ENCODE peak calls at places on chromosomes 16 and 17, in nine cellular contexts. G is activated B cell treated with CpG ODN at 0.5 μM for 24 hours, V is IMR-90, R is uterus, S is neural crest cell, I is psoas muscle, Y is endodermal cell, U is mucosa of descending colon, J is brain microvascular endothelial cell. K is an unnamed sample.

GRCh38 chr17:2711608-2712299 is at the start of gene CLUH:
- DNase-seq in J (peak), V (peak), Y (peak), U (peak), G (peak), R (peak), I (peak), S (peak), K (peak)

GRCh38 chr17:81397314-81398169 is 2.3 kb downstream of the BAHCC1 start:
- DNase-seq in S (peak), J (no peak), V (peak), U (no peak), Y (peak), I (peak), R (no peak), G (no peak), K (peak)

GRCh38 chr16:78252757-78253156 is 153.3 kb downstream of the WWOX start:
- DNase-seq in J (no peak), S (no peak), R (no peak), V (no peak), I (no peak), U (no peak), Y (no peak), G (no peak), K (no peak)

GRCh38 chr16:89261691-89262563 is 44.4 kb downstream of the ZNF778 start:
- DNase-seq in J (no peak), V (peak), Y (no peak), R (no peak), G (no peak), S (no peak), I (no peak), U (no peak), K (peak)

GRCh38 chr17:51050291-51051033 is 70.2 kb downstream of the SPAG9 start:
- DNase-seq in V (no peak), U (no peak), G (no peak), S (no peak), R (no peak), J (no peak), I (no peak), Y (no peak), K (no peak)

GRCh38 chr16:1181715-1182671 is 29.1 kb downstream of the CACNA1H start:
- DNase-seq in J (peak), R (peak), G (no peak), U (peak), Y (no peak), V (peak), S (no peak), I (peak), K (peak)

GRCh38 chr17:9487406-9487805 is 88.2 kb downstream of the STX8 start:
- DNase-seq in V (no peak), U (no peak), R (no peak), S (no peak), I (no peak), J (no peak), Y (no peak), G (no peak), K (no peak)

GRCh38 chr17:16351831-16352230 is 1.4 kb downstream of the CENPV start:
- DNase-seq in G (no peak), R (no peak), Y (no peak), S (no peak), J (peak), V (peak), I (no peak), U (no peak), K (peak)

GRCh38 chr17:3683054-3683511 is 12.9 kb downstream of the P2RX5 start:
- DNase-seq in S (peak), V (no peak), R (no peak), I (no peak), U (no peak), Y (peak), J (no peak), G (peak), K (no peak)

GRCh38 chr16:47927330-47927729 is 228.5 kb downstream of the ABCC12 start:
- DNase-seq in S (no peak), Y (no peak), U (no peak), J (no peak), G (no peak), R (no peak), V (peak), I (no peak), K (no peak)

GRCh38 chr16:17224859-17225258 is 245.9 kb downstream of the XYLT1 start:
- DNase-seq in I (peak), Y (no peak), G (no peak), V (peak), U (no peak), J (no peak), R (peak), S (no peak), K (peak)

GRCh38 chr17:78415821-78416301 is 37.4 kb downstream of the PGS1 start:
- DNase-seq in V (peak), U (no peak), S (no peak), J (no peak), Y (no peak), G (no peak), I (no peak), R (no peak), K (no peak)

GRCh38 chr16:19660432-19660831 is 57.6 kb downstream of the KNOP1 start:
- DNase-seq in J (no peak), Y (no peak), I (no peak), U (no peak), S (no peak), G (no peak), R (no peak), V (peak), K (no peak)

GRCh38 chr17:51873302-51873701 is 285.2 kb downstream of the CA10 start:
- DNase-seq in G (no peak), V (no peak), S (no peak), Y (peak), R (no peak), U (no peak), I (no peak), J (no peak), K (no peak)

GRCh38 chr17:59856859-59857794 is 35.6 kb downstream of the TUBD1 start:
- DNase-seq in S (no peak), J (no peak), I (no peak), V (no peak), Y (peak), R (no peak), G (no peak), U (no peak), K (no peak)

GRCh38 chr17:37430051-37430591 is 23.4 kb downstream of the TADA2A start:
- DNase-seq in V (peak), I (no peak), R (no peak), G (no peak), S (no peak), J (no peak), Y (no peak), U (no peak), K (peak)

GRCh38 chr17:35890774-35891155 is 10.6 kb upstream of the CCL5 start:
- DNase-seq in U (peak), Y (peak), I (no peak), R (no peak), J (no peak), G (no peak), S (no peak), V (no peak), K (no peak)

GRCh38 chr17:78583091-78583490 is 5.9 kb upstream of the DNAH17 start:
- DNase-seq in Y (peak), S (no peak), G (no peak), U (no peak), I (no peak), V (no peak), R (no peak), J (peak), K (no peak)

GRCh38 chr16:50323335-50324011 is 45.3 kb downstream of the BRD7 start:
- DNase-seq in U (no peak), G (no peak), Y (no peak), R (peak), J (peak), I (no peak), S (no peak), V (peak), K (peak)

GRCh38 chr17:12990041-12990808 is 27.6 kb downstream of the ELAC2 start:
- DNase-seq in U (no peak), I (no peak), R (no peak), J (no peak), S (no peak), G (no peak), Y (peak), V (no peak), K (no peak)

GRCh38 chr17:49861150-49861884 is 13.4 kb upstream of the TAC4 start:
- DNase-seq in Y (peak), U (no peak), R (no peak), J (peak), I (peak), V (peak), S (peak), G (peak), K (peak)

GRCh38 chr16:23952128-23953041 is 116.6 kb downstream of the PRKCB start:
- DNase-seq in U (no peak), S (no peak), I (no peak), G (no peak), Y (peak), R (peak), V (peak), J (peak), K (no peak)

GRCh38 chr17:5027921-5028320 is 7.3 kb downstream of the SLC52A1 start:
- DNase-seq in I (no peak), U (no peak), J (no peak), G (no peak), Y (peak), R (no peak), S (no peak), V (no peak), K (no peak)

GRCh38 chr16:76123966-76124365 is 153.2 kb upstream of the CNTNAP4 start:
- DNase-seq in G (no peak), I (no peak), V (no peak), Y (no peak), S (no peak), J (no peak), U (no peak), R (no peak), K (no peak)

GRCh38 chr17:6761817-6762216 is 6.0 kb downstream of the XAF1 start:
- DNase-seq in R (no peak), Y (no peak), G (no peak), S (no peak), U (no peak), I (no peak), V (no peak), J (no peak), K (no peak)

GRCh38 chr17:59001158-59001814 is 105.4 kb downstream of the TRIM37 start:
- DNase-seq in V (peak), R (peak), J (peak), I (no peak), U (peak), G (peak), S (no peak), Y (peak), K (peak)

GRCh38 chr17:40490289-40490853 is 11.1 kb downstream of the TNS4 start:
- DNase-seq in G (no peak), U (peak), Y (peak), R (peak), S (no peak), V (peak), I (peak), J (peak), K (peak)

GRCh38 chr16:8832383-8833100 is 34.9 kb downstream of the PMM2 start:
- DNase-seq in J (no peak), I (no peak), R (no peak), Y (peak), S (no peak), V (no peak), U (no peak), G (no peak), K (no peak)
- TF ChIP-seq CTCF in J (no peak), I (no peak), R (no peak), Y (no peak), S (no peak), V (no peak), U (no peak), G (no peak), K (no peak)

DNA sequence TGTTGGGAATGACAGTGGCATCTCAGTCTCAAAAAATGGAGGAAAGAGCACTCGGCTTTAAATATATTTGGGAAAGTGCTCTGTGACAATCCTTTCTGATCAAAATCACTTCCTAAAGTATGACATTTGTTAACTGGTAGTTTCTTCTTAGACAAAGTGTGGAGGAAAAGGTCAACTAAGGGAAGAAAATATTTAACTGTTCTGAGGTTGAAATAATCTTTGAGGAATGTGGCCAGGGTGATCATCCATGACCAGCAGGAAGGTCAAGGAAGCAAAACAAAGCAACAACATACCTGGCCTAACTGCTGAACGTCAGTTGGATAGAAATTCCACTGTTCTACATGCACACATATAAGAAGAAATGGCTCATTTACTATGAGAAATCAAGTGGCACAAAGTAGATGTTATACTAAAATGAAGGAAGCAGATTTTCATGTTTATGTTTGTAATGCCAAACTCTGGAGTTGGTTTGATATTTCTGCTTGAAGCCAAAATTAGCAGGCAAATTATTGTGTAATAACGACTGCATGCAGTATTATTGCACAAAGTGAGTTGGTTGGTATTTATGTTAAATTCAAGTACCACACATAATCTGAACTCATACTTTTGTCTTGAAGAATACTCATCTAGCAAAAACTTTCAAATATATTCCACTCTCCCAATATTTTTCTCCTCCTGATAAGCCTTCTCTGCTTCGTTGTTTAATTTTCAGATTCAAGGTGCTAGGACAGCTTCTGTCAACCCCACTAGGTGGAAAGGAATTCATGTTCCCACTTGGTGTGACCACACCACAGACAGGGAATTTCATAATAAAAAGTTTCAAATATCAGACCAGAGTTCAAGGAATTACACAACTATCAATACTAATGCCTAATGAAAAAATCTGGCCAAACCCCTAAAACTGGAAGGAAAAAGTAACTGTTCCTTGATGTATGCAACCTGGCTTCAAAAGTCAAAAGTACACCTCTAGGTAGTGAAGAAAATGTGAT is 87.4 kb upstream of the CORO6 start:
- DNase-seq in R (no peak), S (no peak), I (no peak), G (no peak), V (peak), J (no peak), U (no peak), Y (no peak), K (peak)
- TF ChIP-seq CTCF in R (no peak), S (no peak), I (no peak), G (no peak), V (no peak), J (no peak), U (no peak), Y (no peak), K (no peak)

DNA sequence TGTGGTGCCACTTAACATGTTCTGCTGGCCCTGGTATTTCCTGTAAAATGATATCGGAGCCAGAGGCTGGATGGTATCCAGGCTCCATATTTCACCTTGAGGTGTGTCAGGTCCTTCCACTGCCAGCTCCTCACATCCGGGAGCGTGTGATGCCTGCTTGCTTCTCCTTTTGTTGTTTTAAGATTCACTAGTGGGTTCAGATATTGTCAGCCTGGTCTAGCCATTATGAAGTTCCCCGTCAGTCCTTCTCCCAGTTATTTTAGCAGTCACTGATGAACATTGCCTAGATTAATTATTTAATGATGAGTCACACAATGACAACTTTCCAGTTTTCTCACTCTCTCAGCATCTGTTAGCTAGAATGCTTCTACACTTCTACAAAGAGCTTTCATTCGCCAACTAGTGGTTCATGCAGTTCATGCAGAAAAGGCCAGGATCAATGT is 11.3 kb downstream of the DNAAF1 start:
- DNase-seq in I (no peak), Y (no peak), U (no peak), G (no peak), V (no peak), R (no peak), S (no peak), J (no peak), K (no peak)
- TF ChIP-seq CTCF in I (no peak), Y (peak), U (no peak), G (no peak), V (peak), R (no peak), S (peak), J (peak), K (peak)

GRCh38 chr17:14227052-14227451 is 9.6 kb downstream of the CDRT15 start:
- DNase-seq in V (no peak), Y (peak), S (no peak), J (no peak), I (no peak), U (no peak), G (no peak), R (no peak), K (no peak)
- TF ChIP-seq CTCF in V (no peak), Y (peak), S (no peak), J (no peak), I (no peak), U (no peak), G (no peak), R (no peak), K (no peak)

DNA sequence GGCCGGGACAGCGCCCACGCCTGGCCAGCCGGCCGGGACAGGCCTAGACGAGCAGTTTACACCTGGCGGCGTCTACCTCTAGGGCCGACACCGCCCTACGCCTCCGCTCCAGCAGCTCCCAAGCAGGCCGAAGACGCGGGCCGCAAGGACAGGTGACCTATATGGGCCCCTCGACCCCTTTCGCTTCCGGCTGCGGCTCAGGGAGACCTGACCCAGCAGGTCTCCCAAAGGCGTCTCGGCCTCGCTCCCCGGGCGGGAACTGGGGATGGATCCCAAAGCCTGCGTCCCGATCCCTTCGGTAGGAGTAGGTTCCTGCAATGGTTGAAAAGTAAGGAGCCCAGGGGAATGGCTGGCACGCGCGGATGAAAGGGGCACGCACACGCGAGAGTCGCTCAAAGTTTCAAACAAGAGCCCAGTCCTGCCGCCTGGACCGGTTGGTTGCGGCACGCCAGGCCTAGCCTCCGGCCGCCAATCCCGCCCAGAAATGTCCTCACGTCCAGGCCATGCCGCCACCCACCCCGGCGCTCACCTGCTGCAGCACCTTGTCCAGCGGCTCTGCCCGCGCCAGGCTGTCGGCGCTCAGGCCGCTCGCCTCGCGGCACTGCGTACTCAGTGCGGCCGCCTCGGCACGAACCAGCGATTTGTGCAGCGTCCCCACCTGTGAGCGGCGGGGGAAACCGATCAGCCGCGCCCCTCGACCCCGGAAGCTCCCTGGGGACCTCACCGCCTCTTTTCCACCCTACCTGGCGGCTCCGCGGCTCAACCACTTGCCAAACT is 634 bp downstream of the ESRP2 start:
- DNase-seq in G (no peak), J (no peak), U (peak), V (no peak), S (no peak), R (no peak), Y (peak), I (peak), K (no peak)
- TF ChIP-seq CTCF in G (no peak), J (no peak), U (no peak), V (no peak), S (no peak), R (no peak), Y (peak), I (no peak), K (no peak)

DNA sequence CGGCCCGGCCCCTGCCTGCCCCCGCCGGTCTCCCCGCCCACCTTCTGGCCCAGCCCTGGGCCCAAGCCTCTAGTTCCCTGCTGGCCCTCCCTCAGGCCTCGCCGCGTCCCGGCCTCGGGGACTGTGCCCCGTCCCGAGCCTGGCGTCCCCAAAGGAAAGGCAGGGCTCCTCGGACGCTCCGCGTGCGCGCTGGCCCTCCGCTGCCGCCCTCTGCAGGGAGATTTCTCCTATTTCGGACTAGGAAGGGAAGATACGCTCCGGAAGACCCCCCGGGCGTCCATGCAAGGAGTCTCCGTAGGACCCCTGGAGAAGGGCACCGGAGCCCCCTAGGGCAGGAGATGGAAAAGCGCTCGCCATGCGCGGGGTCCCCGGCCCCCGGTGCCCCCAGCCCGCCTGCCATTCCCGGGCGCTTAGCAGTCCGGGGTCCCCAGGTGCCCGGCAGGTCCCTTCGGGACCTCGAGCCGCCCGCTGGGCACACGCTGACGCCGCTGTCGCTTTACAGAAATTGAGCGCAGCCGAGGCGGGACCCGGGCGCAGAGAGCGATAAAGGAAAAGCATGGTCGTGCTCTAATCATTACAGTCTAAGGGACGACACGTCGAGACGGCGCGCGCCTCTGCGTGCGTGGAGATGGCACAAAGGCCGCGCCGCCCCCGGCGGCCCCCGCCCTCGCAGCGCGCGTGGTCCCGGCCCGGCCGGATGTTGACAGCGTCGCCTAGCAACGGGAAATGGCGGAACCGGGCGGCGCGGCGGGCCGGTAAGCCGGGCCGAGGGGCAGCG is at the start of gene CCDC40:
- DNase-seq in V (peak), I (peak), U (peak), G (peak), Y (peak), J (peak), S (peak), R (peak), K (peak)
- TF ChIP-seq CTCF in V (peak), I (peak), U (no peak), G (no peak), Y (peak), J (peak), S (no peak), R (peak), K (peak)

GRCh38 chr16:84959045-84959576 is 52.2 kb downstream of the ZDHHC7 start:
- DNase-seq in G (no peak), R (no peak), V (no peak), I (no peak), U (no peak), Y (peak), J (no peak), S (no peak), K (no peak)
- TF ChIP-seq CTCF in G (no peak), R (no peak), V (peak), I (no peak), U (no peak), Y (peak), J (peak), S (no peak), K (no peak)